ENCODE peak calls at places on chromosomes 4 and X, in eight cellular contexts. One of them, this sample, is unnamed.

GRCh38 chr4:122218762-122219161 is 66.6 kb downstream of the BLTP1 start:
- DNase-seq in breast epithelium: no peak
- DNase-seq in CD8-positive, alpha-beta T cell: no peak
- DNase-seq in psoas muscle: no peak
- DNase-seq in endodermal cell: peak; percentile 49
- DNase-seq in tibial nerve: no peak
- DNase-seq in upper lobe of right lung: no peak
- DNase-seq in fibroblast of lung: peak; percentile 1
- DNase-seq in this sample: no peak

GRCh38 chrX:13638021-13638420 is 14.9 kb upstream of the TCEANC start:
- DNase-seq in endodermal cell: no peak
- DNase-seq in upper lobe of right lung: no peak
- DNase-seq in fibroblast of lung: no peak
- DNase-seq in breast epithelium: no peak
- DNase-seq in psoas muscle: no peak
- DNase-seq in CD8-positive, alpha-beta T cell: no peak
- DNase-seq in tibial nerve: no peak
- DNase-seq in this sample: no peak

GRCh38 chr4:21697583-21697982 is 251.0 kb downstream of the KCNIP4 start:
- DNase-seq in fibroblast of lung: peak; percentile 42
- DNase-seq in endodermal cell: peak; percentile 94
- DNase-seq in psoas muscle: no peak
- DNase-seq in breast epithelium: no peak
- DNase-seq in CD8-positive, alpha-beta T cell: no peak
- DNase-seq in tibial nerve: no peak
- DNase-seq in upper lobe of right lung: no peak
- DNase-seq in this sample: no peak

GRCh38 chr4:67327245-67327860 is 217.9 kb downstream of the CENPC start:
- DNase-seq in CD8-positive, alpha-beta T cell: peak; percentile 15
- DNase-seq in endodermal cell: peak; percentile 83
- DNase-seq in upper lobe of right lung: no peak
- DNase-seq in breast epithelium: peak; percentile 19
- DNase-seq in fibroblast of lung: peak; percentile 34
- DNase-seq in tibial nerve: peak; percentile 82
- DNase-seq in psoas muscle: no peak
- DNase-seq in this sample: peak; percentile 28

GRCh38 chr4:150323551-150324325 is 245.5 kb downstream of the DCLK2 start:
- DNase-seq in CD8-positive, alpha-beta T cell: no peak
- DNase-seq in psoas muscle: no peak
- DNase-seq in fibroblast of lung: no peak
- DNase-seq in endodermal cell: no peak
- DNase-seq in upper lobe of right lung: no peak
- DNase-seq in tibial nerve: no peak
- DNase-seq in breast epithelium: no peak
- DNase-seq in this sample: no peak

GRCh38 chr4:150619032-150619431 is 37.1 kb downstream of the MAB21L2 start:
- DNase-seq in psoas muscle: no peak
- DNase-seq in endodermal cell: no peak
- DNase-seq in CD8-positive, alpha-beta T cell: no peak
- DNase-seq in tibial nerve: no peak
- DNase-seq in upper lobe of right lung: no peak
- DNase-seq in fibroblast of lung: peak; percentile 2
- DNase-seq in breast epithelium: no peak
- DNase-seq in this sample: no peak

GRCh38 chrX:13875572-13875971 is 58.7 kb upstream of the GPM6B start:
- DNase-seq in psoas muscle: no peak
- DNase-seq in endodermal cell: no peak
- DNase-seq in CD8-positive, alpha-beta T cell: no peak
- DNase-seq in upper lobe of right lung: no peak
- DNase-seq in breast epithelium: no peak
- DNase-seq in fibroblast of lung: no peak
- DNase-seq in tibial nerve: no peak
- DNase-seq in this sample: no peak

GRCh38 chr4:32002037-32002747 is 1282.0 kb downstream of the PCDH7 start:
- DNase-seq in breast epithelium: no peak
- DNase-seq in tibial nerve: no peak
- DNase-seq in endodermal cell: no peak
- DNase-seq in upper lobe of right lung: no peak
- DNase-seq in fibroblast of lung: no peak
- DNase-seq in psoas muscle: no peak
- DNase-seq in CD8-positive, alpha-beta T cell: no peak
- DNase-seq in this sample: no peak

GRCh38 chr4:34157546-34157945 is 2086.8 kb downstream of the ARAP2 start:
- DNase-seq in tibial nerve: no peak
- DNase-seq in fibroblast of lung: peak; percentile 18
- DNase-seq in CD8-positive, alpha-beta T cell: no peak
- DNase-seq in endodermal cell: no peak
- DNase-seq in breast epithelium: no peak
- DNase-seq in upper lobe of right lung: no peak
- DNase-seq in psoas muscle: no peak
- DNase-seq in this sample: no peak

GRCh38 chrX:155871934-155872333 is 9.2 kb upstream of the VAMP7 start:
- DNase-seq in upper lobe of right lung: no peak
- DNase-seq in breast epithelium: no peak
- DNase-seq in tibial nerve: no peak
- DNase-seq in fibroblast of lung: no peak
- DNase-seq in endodermal cell: no peak
- DNase-seq in psoas muscle: no peak
- DNase-seq in CD8-positive, alpha-beta T cell: no peak
- DNase-seq in this sample: no peak

GRCh38 chr4:150002561-150002960 is 75.7 kb upstream of the DCLK2 start:
- DNase-seq in psoas muscle: no peak
- DNase-seq in CD8-positive, alpha-beta T cell: no peak
- DNase-seq in tibial nerve: no peak
- DNase-seq in endodermal cell: no peak
- DNase-seq in fibroblast of lung: peak; percentile 63
- DNase-seq in upper lobe of right lung: no peak
- DNase-seq in breast epithelium: no peak
- DNase-seq in this sample: no peak

GRCh38 chr4:183012862-183013855 is 85.9 kb upstream of the WWC2 start:
- DNase-seq in psoas muscle: no peak
- DNase-seq in CD8-positive, alpha-beta T cell: no peak
- DNase-seq in breast epithelium: no peak
- DNase-seq in upper lobe of right lung: no peak
- DNase-seq in fibroblast of lung: no peak
- DNase-seq in tibial nerve: no peak
- DNase-seq in endodermal cell: peak; percentile 55
- DNase-seq in this sample: no peak

DNA sequence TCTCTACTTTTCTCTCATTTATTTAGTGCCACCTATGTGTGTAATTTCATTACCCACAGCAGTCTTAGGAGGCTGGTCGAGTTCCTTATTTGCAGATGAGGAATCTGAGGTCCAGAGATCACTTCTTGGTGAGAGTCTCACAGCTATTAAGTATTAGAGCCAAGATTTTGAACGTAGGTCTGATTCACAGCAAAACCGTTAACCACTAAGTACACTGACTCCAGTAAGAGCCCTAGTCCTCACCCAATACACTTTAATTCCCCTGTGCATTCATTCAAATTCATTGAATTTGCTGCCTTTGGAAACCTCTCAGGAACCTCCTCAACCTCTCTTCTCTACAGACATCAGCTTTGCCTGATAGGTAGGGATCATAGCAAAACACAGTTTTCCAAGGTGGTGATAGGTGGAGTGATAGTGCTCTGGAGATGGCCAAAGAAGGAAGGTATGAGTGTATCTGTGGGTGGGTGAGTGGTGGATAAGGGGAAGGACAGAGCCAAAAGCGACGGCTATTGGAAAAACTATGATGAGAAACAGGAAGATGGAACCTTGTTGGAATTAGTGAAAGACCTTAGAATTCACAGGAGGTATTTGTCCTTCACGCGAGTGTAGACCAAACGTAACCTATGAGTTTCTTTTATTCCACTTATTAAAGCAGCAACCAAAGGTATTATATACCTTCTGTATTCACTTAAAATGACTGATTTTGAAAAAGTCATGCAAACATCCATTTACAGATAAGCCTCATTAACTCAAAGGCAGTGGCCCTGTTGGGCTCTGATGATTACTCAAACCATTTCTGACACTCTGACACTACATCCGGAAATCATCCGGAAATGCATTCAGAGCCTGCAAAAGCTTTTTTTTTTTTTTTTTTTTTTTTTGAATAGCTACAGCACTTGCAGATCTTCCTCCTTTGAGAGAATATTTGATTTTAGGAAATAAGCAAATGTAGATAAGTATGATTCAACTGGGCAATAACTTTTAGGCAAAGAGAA is 6.3 kb downstream of the FMR1 start:
- DNase-seq in psoas muscle: no peak
- DNase-seq in fibroblast of lung: peak; percentile 70
- DNase-seq in tibial nerve: no peak
- DNase-seq in endodermal cell: no peak
- DNase-seq in upper lobe of right lung: no peak
- DNase-seq in CD8-positive, alpha-beta T cell: no peak
- DNase-seq in breast epithelium: no peak
- DNase-seq in this sample: no peak
- H3K4me1 ChIP-seq in psoas muscle: peaks cover 2% of the 10 kb centered on the region
- H3K4me1 ChIP-seq in fibroblast of lung: no peaks in the 10 kb centered on the region
- H3K4me1 ChIP-seq in tibial nerve: peaks cover 6% of the 10 kb centered on the region
- H3K4me1 ChIP-seq in endodermal cell: no peaks in the 10 kb centered on the region
- H3K4me1 ChIP-seq in upper lobe of right lung: no peaks in the 10 kb centered on the region
- H3K4me1 ChIP-seq in CD8-positive, alpha-beta T cell: peaks cover 43% of the 10 kb centered on the region
- H3K4me1 ChIP-seq in breast epithelium: no peaks in the 10 kb centered on the region
- H3K4me1 ChIP-seq in this sample: no peaks in the 10 kb centered on the region

DNA sequence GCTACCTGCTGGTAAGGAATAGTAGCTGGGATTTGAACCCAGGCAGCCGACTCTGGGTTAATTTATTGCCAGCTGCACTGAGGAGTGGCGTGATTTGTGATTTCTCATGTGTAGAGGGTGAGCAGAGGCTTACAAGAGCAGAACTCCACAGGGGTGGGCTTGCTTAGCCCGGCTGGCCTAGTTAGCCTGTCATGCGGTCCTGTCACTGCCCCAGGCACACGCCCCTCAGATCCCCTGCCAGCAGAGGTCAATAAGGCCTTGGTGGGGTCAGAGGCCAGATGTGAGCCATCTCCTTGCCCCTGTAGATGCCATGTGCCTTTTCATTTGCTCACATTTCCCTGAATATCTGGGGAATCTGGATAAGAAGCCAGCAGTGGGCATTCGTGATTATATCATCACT is 13.4 kb downstream of the NSDHL start:
- DNase-seq in psoas muscle: no peak
- DNase-seq in endodermal cell: no peak
- DNase-seq in tibial nerve: no peak
- DNase-seq in CD8-positive, alpha-beta T cell: no peak
- DNase-seq in fibroblast of lung: no peak
- DNase-seq in upper lobe of right lung: no peak
- DNase-seq in breast epithelium: no peak
- DNase-seq in this sample: no peak
- H3K36me3 ChIP-seq in psoas muscle: no peaks in the 10 kb centered on the region
- H3K36me3 ChIP-seq in endodermal cell: peaks cover 23% of the 10 kb centered on the region
- H3K36me3 ChIP-seq in tibial nerve: no peaks in the 10 kb centered on the region
- H3K36me3 ChIP-seq in CD8-positive, alpha-beta T cell: no peaks in the 10 kb centered on the region
- H3K36me3 ChIP-seq in fibroblast of lung: no peaks in the 10 kb centered on the region
- H3K36me3 ChIP-seq in upper lobe of right lung: peaks cover 9% of the 10 kb centered on the region
- H3K36me3 ChIP-seq in breast epithelium: no peaks in the 10 kb centered on the region
- H3K36me3 ChIP-seq in this sample: no peaks in the 10 kb centered on the region

GRCh38 chr4:90837241-90837640 is 710.0 kb downstream of the CCSER1 start:
- DNase-seq in fibroblast of lung: no peak
- DNase-seq in CD8-positive, alpha-beta T cell: no peak
- DNase-seq in psoas muscle: no peak
- DNase-seq in endodermal cell: no peak
- DNase-seq in breast epithelium: no peak
- DNase-seq in tibial nerve: no peak
- DNase-seq in upper lobe of right lung: no peak
- DNase-seq in this sample: no peak

DNA sequence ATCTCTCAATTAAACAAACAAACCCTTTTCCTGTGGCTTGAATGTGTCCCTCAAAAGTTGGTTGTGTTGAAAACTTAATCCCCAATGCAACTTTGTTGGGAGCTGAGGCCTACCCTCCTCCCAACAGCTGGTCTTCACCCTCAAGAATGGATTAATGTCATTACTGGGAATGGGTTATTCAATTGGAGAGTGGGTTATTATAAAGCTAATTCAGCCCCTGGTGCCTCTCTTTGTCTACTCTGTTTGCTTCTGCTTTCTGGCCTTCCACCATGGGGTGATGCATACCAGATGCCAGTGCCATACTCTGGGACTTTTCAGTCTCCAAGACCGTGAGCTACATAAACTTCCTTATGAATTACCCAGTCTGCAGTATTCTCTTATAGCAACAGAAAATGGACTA is 706.5 kb downstream of the CCSER1 start:
- DNase-seq in psoas muscle: no peak
- DNase-seq in upper lobe of right lung: no peak
- DNase-seq in endodermal cell: no peak
- DNase-seq in breast epithelium: no peak
- DNase-seq in fibroblast of lung: no peak
- DNase-seq in tibial nerve: no peak
- DNase-seq in CD8-positive, alpha-beta T cell: no peak
- DNase-seq in this sample: no peak
- H3K27ac ChIP-seq in psoas muscle: no peak overlapping the region
- H3K27ac ChIP-seq in upper lobe of right lung: no peak overlapping the region
- H3K27ac ChIP-seq in endodermal cell: no peak overlapping the region
- H3K27ac ChIP-seq in breast epithelium: no peak overlapping the region
- H3K27ac ChIP-seq in fibroblast of lung: no peak overlapping the region
- H3K27ac ChIP-seq in tibial nerve: no peak overlapping the region
- H3K27ac ChIP-seq in CD8-positive, alpha-beta T cell: no peak overlapping the region
- H3K27ac ChIP-seq in this sample: no peak overlapping the region

GRCh38 chr4:2786794-2787229 is 6.1 kb upstream of the SH3BP2 start:
- DNase-seq in tibial nerve: no peak
- DNase-seq in CD8-positive, alpha-beta T cell: no peak
- DNase-seq in psoas muscle: peak; percentile 60
- DNase-seq in breast epithelium: no peak
- DNase-seq in endodermal cell: no peak
- DNase-seq in upper lobe of right lung: no peak
- DNase-seq in fibroblast of lung: no peak
- DNase-seq in this sample: peak; percentile 70

GRCh38 chr4:2786152-2786671 is 6.7 kb upstream of the SH3BP2 start:
- DNase-seq in CD8-positive, alpha-beta T cell: no peak
- DNase-seq in endodermal cell: no peak
- DNase-seq in tibial nerve: no peak
- DNase-seq in psoas muscle: no peak
- DNase-seq in fibroblast of lung: no peak
- DNase-seq in breast epithelium: no peak
- DNase-seq in upper lobe of right lung: no peak
- DNase-seq in this sample: peak; percentile 56

GRCh38 chr4:2783790-2784189 is 9.1 kb upstream of the SH3BP2 start:
- DNase-seq in tibial nerve: no peak
- DNase-seq in endodermal cell: no peak
- DNase-seq in fibroblast of lung: no peak
- DNase-seq in breast epithelium: no peak
- DNase-seq in upper lobe of right lung: no peak
- DNase-seq in CD8-positive, alpha-beta T cell: no peak
- DNase-seq in psoas muscle: no peak
- DNase-seq in this sample: no peak

GRCh38 chr4:2787230-2788100 is 5.4 kb upstream of the SH3BP2 start:
- DNase-seq in tibial nerve: no peak
- DNase-seq in endodermal cell: peak; percentile 69
- DNase-seq in fibroblast of lung: no peak
- DNase-seq in CD8-positive, alpha-beta T cell: no peak
- DNase-seq in psoas muscle: peak; percentile 63
- DNase-seq in breast epithelium: no peak
- DNase-seq in upper lobe of right lung: peak; percentile 75
- DNase-seq in this sample: peak; percentile 57

DNA sequence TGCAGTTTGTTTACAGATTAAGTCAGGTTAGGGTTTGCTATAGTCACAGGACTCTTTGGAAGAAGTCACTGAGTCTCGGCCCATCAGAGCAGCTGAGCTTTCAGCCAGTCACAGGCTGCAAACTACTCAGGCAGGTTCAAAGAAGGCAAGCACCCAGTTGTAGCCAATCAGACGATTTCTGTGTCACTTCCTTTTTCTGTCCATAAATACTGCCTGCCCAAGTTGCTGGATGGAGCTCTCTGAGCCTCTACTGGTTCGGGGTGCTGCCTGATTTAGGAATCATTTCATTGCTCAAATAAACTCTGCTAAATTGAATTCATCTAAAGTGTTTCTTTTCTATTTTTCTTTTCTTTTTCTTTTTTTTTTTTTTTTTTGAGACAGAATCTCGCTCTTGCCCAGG is 7.3 kb upstream of the SH3BP2 start:
- DNase-seq in endodermal cell: peak; percentile 45
- DNase-seq in breast epithelium: no peak
- DNase-seq in psoas muscle: no peak
- DNase-seq in fibroblast of lung: no peak
- DNase-seq in tibial nerve: no peak
- DNase-seq in upper lobe of right lung: no peak
- DNase-seq in CD8-positive, alpha-beta T cell: no peak
- DNase-seq in this sample: peak; percentile 30
- H3K4me1 ChIP-seq in endodermal cell: peaks cover 7% of the 10 kb centered on the region
- H3K4me1 ChIP-seq in breast epithelium: no peaks in the 10 kb centered on the region
- H3K4me1 ChIP-seq in psoas muscle: peaks cover 19% of the 10 kb centered on the region
- H3K4me1 ChIP-seq in fibroblast of lung: peaks cover 3% of the 10 kb centered on the region
- H3K4me1 ChIP-seq in tibial nerve: peaks cover 18% of the 10 kb centered on the region
- H3K4me1 ChIP-seq in upper lobe of right lung: peaks cover 17% of the 10 kb centered on the region
- H3K4me1 ChIP-seq in CD8-positive, alpha-beta T cell: peaks cover 36% of the 10 kb centered on the region
- H3K4me1 ChIP-seq in this sample: no peaks in the 10 kb centered on the region

This sample was measured in pancreas.